ENCODE peak calls at places on chromosomes 6 and 20, in four cellular contexts. L is aorta; V is naive thymus-derived CD4-positive, alpha-beta T cell; X is GM12891. U is an unnamed sample.

GRCh38 chr6:116145786-116146675 is 20.1 kb upstream of the COL10A1 start:
- DNase-seq in L (no peak), V (no peak), X (no peak), U (no peak)

GRCh38 chr6:106961801-106962200 is 12.7 kb downstream of the CD24 start:
- DNase-seq in L (no peak), V (no peak), X (no peak), U (no peak)

GRCh38 chr6:44530209-44530909 is 142.9 kb downstream of the CDC5L start:
- DNase-seq in L (no peak), V (no peak), X (no peak), U (no peak)

GRCh38 chr20:50197463-50197862 is 6.8 kb downstream of the CEBPB start:
- DNase-seq in L (no peak), V (no peak), X (no peak), U (no peak)

GRCh38 chr20:2986466-2986865 is 57.0 kb upstream of the GNRH2 start:
- DNase-seq in L (no peak), V (no peak), X (no peak), U (no peak)

GRCh38 chr20:383889-384288 is 3.3 kb downstream of the TRIB3 start:
- DNase-seq in L (no peak), V (no peak), X (no peak), U (no peak)

GRCh38 chr6:160996316-160996715 is 4.7 kb downstream of the MAP3K4 start:
- DNase-seq in L (no peak), V (no peak), X (no peak), U (no peak)

GRCh38 chr6:145214570-145214969 is 520.8 kb downstream of the EPM2A start:
- DNase-seq in L (no peak), V (no peak), X (no peak), U (no peak)

GRCh38 chr6:136326038-136326561 is 36.5 kb upstream of the BCLAF1 start:
- DNase-seq in L (no peak), V (no peak), X (no peak), U (peak)

GRCh38 chr20:30595698-30596097 is 661.8 kb upstream of the DEFB115 start:
- DNase-seq in L (no peak), V (no peak), X (no peak), U (no peak)

GRCh38 chr6:145352382-145353080 is 382.8 kb downstream of the EPM2A start:
- DNase-seq in L (no peak), V (no peak), X (no peak), U (no peak)

GRCh38 chr6:156795825-156796224 is 18.6 kb downstream of the ARID1B start:
- DNase-seq in L (no peak), V (no peak), X (no peak), U (no peak)

GRCh38 chr6:41072836-41073202 is at the start of gene NFYA:
- DNase-seq in L (peak), V (no peak), X (peak), U (no peak)

GRCh38 chr6:152952045-152952444 is 30.8 kb downstream of the FBXO5 start:
- DNase-seq in L (no peak), V (no peak), X (no peak), U (no peak)

GRCh38 chr6:132751306-132751705 is 6.4 kb downstream of the VNN2 start:
- DNase-seq in L (no peak), V (no peak), X (no peak), U (no peak)

GRCh38 chr6:36491378-36491965 is 48.7 kb downstream of the KCTD20 start:
- DNase-seq in L (no peak), V (no peak), X (no peak), U (no peak)

GRCh38 chr20:64145458-64146300 is 18.6 kb upstream of the MYT1 start:
- DNase-seq in L (peak), V (no peak), X (no peak), U (no peak)

GRCh38 chr6:117167520-117168271 is 97.7 kb upstream of the VGLL2 start:
- DNase-seq in L (no peak), V (no peak), X (no peak), U (no peak)

GRCh38 chr6:37709250-37709931 is 11.7 kb upstream of the MDGA1 start:
- DNase-seq in L (no peak), V (no peak), X (no peak), U (no peak)

GRCh38 chr20:5524886-5525285 is 208.1 kb upstream of the PROKR2 start:
- DNase-seq in L (no peak), V (no peak), X (no peak), U (no peak)

GRCh38 chr20:21229163-21229562 is 74.0 kb upstream of the XRN2 start:
- DNase-seq in L (no peak), V (no peak), X (no peak), U (no peak)

GRCh38 chr20:32761831-32762753 is at the start of gene DNMT3B:
- DNase-seq in L (peak), V (peak), X (peak), U (peak)

GRCh38 chr6:119348308-119349040 is 1.1 kb downstream of the MAN1A1 start:
- DNase-seq in L (peak), V (peak), X (no peak), U (peak)

GRCh38 chr6:41640436-41640835 is 2.2 kb downstream of the MDFI start:
- DNase-seq in L (peak), V (no peak), X (no peak), U (no peak)

GRCh38 chr6:14317616-14318015 is 200.0 kb downstream of the CD83 start:
- DNase-seq in L (no peak), V (no peak), X (no peak), U (no peak)

GRCh38 chr20:58433759-58434158 is 44.7 kb downstream of the VAPB start:
- DNase-seq in L (no peak), V (no peak), X (no peak), U (no peak)

GRCh38 chr20:41748051-41748450 is 129.9 kb upstream of the CHD6 start:
- DNase-seq in L (no peak), V (no peak), X (no peak), U (no peak)

GRCh38 chr20:59048681-59049030 is 6.1 kb upstream of the PRELID3B start:
- DNase-seq in L (no peak), V (no peak), X (no peak), U (no peak)

GRCh38 chr20:7702141-7702540 is 238.1 kb downstream of the HAO1 start:
- DNase-seq in L (no peak), V (no peak), X (no peak), U (no peak)

GRCh38 chr20:52313335-52313963 is 121.9 kb upstream of the ZFP64 start:
- DNase-seq in L (no peak), V (no peak), X (no peak), U (no peak)

GRCh38 chr20:47786763-47787107 is 1.5 kb upstream of the SULF2 start:
- DNase-seq in L (no peak), V (no peak), X (no peak), U (no peak)

GRCh38 chr20:35009665-35010328 is 54.1 kb downstream of the MYH7B start:
- DNase-seq in L (peak), V (no peak), X (no peak), U (no peak)

GRCh38 chr6:93677297-93677965 is 258.1 kb upstream of the EPHA7 start:
- DNase-seq in L (no peak), V (no peak), X (no peak), U (no peak)

GRCh38 chr20:58650776-58651547 is at the start of gene STX16:
- DNase-seq in L (peak), V (peak), X (peak), U (peak)

GRCh38 chr20:51750037-51750769 is 18.0 kb downstream of the ATP9A start:
- DNase-seq in L (peak), V (no peak), X (no peak), U (no peak)

GRCh38 chr6:135784493-135784892 is 67.0 kb upstream of the PDE7B start:
- DNase-seq in L (no peak), V (no peak), X (no peak), U (no peak)

GRCh38 chr20:48008850-48009535 is 223.7 kb upstream of the SULF2 start:
- DNase-seq in L (no peak), V (no peak), X (no peak), U (no peak)

U was measured in immature natural killer cell.